ENCODE peak calls at places on chromosome X, in four cellular contexts. One of them, this sample, is unnamed.

GRCh38 chrX:149937881-149938426 is 337 bp downstream of the EOLA2 start:
- DNase-seq in stimulated activated naive CD4-positive, alpha-beta T cell: peak
- DNase-seq in NCI-H1694 treated with DMSO at 0.1 percent for 48 hours: no peak
- DNase-seq in GM23338: peak
- DNase-seq in this sample: no peak

GRCh38 chrX:133414399-133415275 is 652 bp downstream of the GPC4 start:
- DNase-seq in stimulated activated naive CD4-positive, alpha-beta T cell: no peak
- DNase-seq in NCI-H1694 treated with DMSO at 0.1 percent for 48 hours: no peak
- DNase-seq in GM23338: peak
- DNase-seq in this sample: no peak

GRCh38 chrX:103918050-103918449 is 44.4 kb upstream of the TMSB15B start:
- DNase-seq in stimulated activated naive CD4-positive, alpha-beta T cell: peak
- DNase-seq in NCI-H1694 treated with DMSO at 0.1 percent for 48 hours: peak
- DNase-seq in GM23338: peak
- DNase-seq in this sample: peak

GRCh38 chrX:104351173-104351769 is 96.5 kb upstream of the ESX1 start:
- DNase-seq in stimulated activated naive CD4-positive, alpha-beta T cell: no peak
- DNase-seq in NCI-H1694 treated with DMSO at 0.1 percent for 48 hours: no peak
- DNase-seq in GM23338: no peak
- DNase-seq in this sample: no peak

GRCh38 chrX:302975-303374 is 15.6 kb downstream of the GTPBP6 start:
- DNase-seq in stimulated activated naive CD4-positive, alpha-beta T cell: no peak
- DNase-seq in NCI-H1694 treated with DMSO at 0.1 percent for 48 hours: no peak
- DNase-seq in GM23338: no peak
- DNase-seq in this sample: no peak

GRCh38 chrX:41900321-41900720 is 23.0 kb downstream of the CASK start:
- DNase-seq in stimulated activated naive CD4-positive, alpha-beta T cell: no peak
- DNase-seq in NCI-H1694 treated with DMSO at 0.1 percent for 48 hours: no peak
- DNase-seq in GM23338: no peak
- DNase-seq in this sample: no peak

GRCh38 chrX:50470103-50471031 is at the start of gene DGKK:
- DNase-seq in stimulated activated naive CD4-positive, alpha-beta T cell: no peak
- DNase-seq in NCI-H1694 treated with DMSO at 0.1 percent for 48 hours: no peak
- DNase-seq in GM23338: peak
- DNase-seq in this sample: no peak

GRCh38 chrX:65528705-65529340 is 5.8 kb downstream of the LAS1L start:
- DNase-seq in stimulated activated naive CD4-positive, alpha-beta T cell: peak
- DNase-seq in NCI-H1694 treated with DMSO at 0.1 percent for 48 hours: no peak
- DNase-seq in GM23338: peak
- DNase-seq in this sample: no peak

GRCh38 chrX:19350831-19351447 is 7.2 kb downstream of the PDHA1 start:
- DNase-seq in stimulated activated naive CD4-positive, alpha-beta T cell: no peak
- DNase-seq in NCI-H1694 treated with DMSO at 0.1 percent for 48 hours: no peak
- DNase-seq in GM23338: no peak
- DNase-seq in this sample: no peak

GRCh38 chrX:10045327-10046000 is 78.3 kb downstream of the CLDN34 start:
- DNase-seq in stimulated activated naive CD4-positive, alpha-beta T cell: no peak
- DNase-seq in NCI-H1694 treated with DMSO at 0.1 percent for 48 hours: no peak
- DNase-seq in GM23338: no peak
- DNase-seq in this sample: no peak

GRCh38 chrX:68433155-68433980 is at the start of gene OPHN1:
- DNase-seq in stimulated activated naive CD4-positive, alpha-beta T cell: no peak
- DNase-seq in NCI-H1694 treated with DMSO at 0.1 percent for 48 hours: peak
- DNase-seq in GM23338: peak
- DNase-seq in this sample: peak

GRCh38 chrX:20363003-20363674 is 96.4 kb upstream of the RPS6KA3 start:
- DNase-seq in stimulated activated naive CD4-positive, alpha-beta T cell: no peak
- DNase-seq in NCI-H1694 treated with DMSO at 0.1 percent for 48 hours: no peak
- DNase-seq in GM23338: no peak
- DNase-seq in this sample: no peak

GRCh38 chrX:38271154-38271716 is 50.6 kb upstream of the SRPX start:
- DNase-seq in stimulated activated naive CD4-positive, alpha-beta T cell: no peak
- DNase-seq in NCI-H1694 treated with DMSO at 0.1 percent for 48 hours: no peak
- DNase-seq in GM23338: no peak
- DNase-seq in this sample: no peak

GRCh38 chrX:55312655-55313054 is 47.9 kb upstream of the PAGE3 start:
- DNase-seq in stimulated activated naive CD4-positive, alpha-beta T cell: no peak
- DNase-seq in NCI-H1694 treated with DMSO at 0.1 percent for 48 hours: no peak
- DNase-seq in GM23338: no peak
- DNase-seq in this sample: no peak

GRCh38 chrX:107842715-107843400 is 17.2 kb downstream of the MID2 start:
- DNase-seq in stimulated activated naive CD4-positive, alpha-beta T cell: no peak
- DNase-seq in NCI-H1694 treated with DMSO at 0.1 percent for 48 hours: no peak
- DNase-seq in GM23338: no peak
- DNase-seq in this sample: no peak

GRCh38 chrX:17736478-17736855 is 826 bp upstream of the SCML1 start:
- DNase-seq in stimulated activated naive CD4-positive, alpha-beta T cell: no peak
- DNase-seq in NCI-H1694 treated with DMSO at 0.1 percent for 48 hours: no peak
- DNase-seq in GM23338: no peak
- DNase-seq in this sample: no peak

GRCh38 chrX:154352012-154352401 is 22.4 kb downstream of the FLNA start:
- DNase-seq in stimulated activated naive CD4-positive, alpha-beta T cell: no peak
- DNase-seq in NCI-H1694 treated with DMSO at 0.1 percent for 48 hours: no peak
- DNase-seq in GM23338: no peak
- DNase-seq in this sample: no peak

GRCh38 chrX:119709630-119710029 is 16.7 kb upstream of the SEPTIN6 start:
- DNase-seq in stimulated activated naive CD4-positive, alpha-beta T cell: no peak
- DNase-seq in NCI-H1694 treated with DMSO at 0.1 percent for 48 hours: no peak
- DNase-seq in GM23338: no peak
- DNase-seq in this sample: no peak

GRCh38 chrX:134870419-134870818 is 120.4 kb upstream of the SMIM10 start:
- DNase-seq in stimulated activated naive CD4-positive, alpha-beta T cell: no peak
- DNase-seq in NCI-H1694 treated with DMSO at 0.1 percent for 48 hours: no peak
- DNase-seq in GM23338: no peak
- DNase-seq in this sample: no peak

GRCh38 chrX:44974462-44974861 is 101.5 kb downstream of the KDM6A start:
- DNase-seq in stimulated activated naive CD4-positive, alpha-beta T cell: no peak
- DNase-seq in NCI-H1694 treated with DMSO at 0.1 percent for 48 hours: no peak
- DNase-seq in GM23338: no peak
- DNase-seq in this sample: no peak

GRCh38 chrX:109830704-109831206 is 97.7 kb upstream of the ACSL4 start:
- DNase-seq in stimulated activated naive CD4-positive, alpha-beta T cell: no peak
- DNase-seq in NCI-H1694 treated with DMSO at 0.1 percent for 48 hours: no peak
- DNase-seq in GM23338: no peak
- DNase-seq in this sample: no peak

This sample was measured in NCI-H524 treated with DMSO at 0.1 percent for 48 hours.